ENCODE peak calls at places on chromosome 20, in eight cellular contexts. One of them, this sample, is unnamed.

GRCh38 chr20:20480689-20481088 is 112.8 kb downstream of the INSM1 start:
- DNase-seq in BE2C: no peak
- DNase-seq in cardiac muscle cell: no peak
- DNase-seq in lung: no peak
- DNase-seq in H9: no peak
- DNase-seq in IMR-90: peak
- DNase-seq in upper lobe of right lung: no peak
- DNase-seq in neural crest cell: no peak
- DNase-seq in this sample: peak

GRCh38 chr20:4740774-4741431 is 19.2 kb downstream of the PRND start:
- DNase-seq in BE2C: peak
- DNase-seq in cardiac muscle cell: peak
- DNase-seq in lung: no peak
- DNase-seq in H9: peak
- DNase-seq in IMR-90: peak
- DNase-seq in upper lobe of right lung: no peak
- DNase-seq in neural crest cell: peak
- DNase-seq in this sample: no peak

GRCh38 chr20:59631751-59632380 is 27.5 kb downstream of the PHACTR3 start:
- DNase-seq in BE2C: no peak
- DNase-seq in cardiac muscle cell: no peak
- DNase-seq in lung: no peak
- DNase-seq in H9: no peak
- DNase-seq in IMR-90: no peak
- DNase-seq in upper lobe of right lung: no peak
- DNase-seq in neural crest cell: no peak
- DNase-seq in this sample: no peak

GRCh38 chr20:56762401-56762800 is 133.3 kb downstream of the TFAP2C start:
- DNase-seq in BE2C: no peak
- DNase-seq in cardiac muscle cell: no peak
- DNase-seq in lung: no peak
- DNase-seq in H9: no peak
- DNase-seq in IMR-90: no peak
- DNase-seq in upper lobe of right lung: no peak
- DNase-seq in neural crest cell: no peak
- DNase-seq in this sample: no peak

GRCh38 chr20:24672886-24673677 is 203.7 kb downstream of the SYNDIG1 start:
- DNase-seq in BE2C: no peak
- DNase-seq in cardiac muscle cell: no peak
- DNase-seq in lung: no peak
- DNase-seq in H9: no peak
- DNase-seq in IMR-90: peak
- DNase-seq in upper lobe of right lung: peak
- DNase-seq in neural crest cell: no peak
- DNase-seq in this sample: peak

GRCh38 chr20:33993800-33994623 is at the start of gene RALY:
- DNase-seq in BE2C: peak
- DNase-seq in cardiac muscle cell: peak
- DNase-seq in lung: peak
- DNase-seq in H9: peak
- DNase-seq in IMR-90: peak
- DNase-seq in upper lobe of right lung: peak
- DNase-seq in neural crest cell: peak
- DNase-seq in this sample: peak

GRCh38 chr20:57388953-57389694 is 2.1 kb upstream of the RBM38 start:
- DNase-seq in BE2C: peak
- DNase-seq in cardiac muscle cell: peak
- DNase-seq in lung: peak
- DNase-seq in H9: peak
- DNase-seq in IMR-90: peak
- DNase-seq in upper lobe of right lung: peak
- DNase-seq in neural crest cell: peak
- DNase-seq in this sample: no peak

GRCh38 chr20:41390889-41391288 is 24.3 kb upstream of the EMILIN3 start:
- DNase-seq in BE2C: no peak
- DNase-seq in cardiac muscle cell: no peak
- DNase-seq in lung: no peak
- DNase-seq in H9: no peak
- DNase-seq in IMR-90: no peak
- DNase-seq in upper lobe of right lung: no peak
- DNase-seq in neural crest cell: no peak
- DNase-seq in this sample: no peak

GRCh38 chr20:57480444-57481152 is 44.3 kb downstream of the CTCFL start:
- DNase-seq in BE2C: no peak
- DNase-seq in cardiac muscle cell: peak
- DNase-seq in lung: no peak
- DNase-seq in H9: no peak
- DNase-seq in IMR-90: no peak
- DNase-seq in upper lobe of right lung: peak
- DNase-seq in neural crest cell: no peak
- DNase-seq in this sample: no peak

GRCh38 chr20:37846573-37846972 is 56.4 kb upstream of the VSTM2L start:
- DNase-seq in BE2C: no peak
- DNase-seq in cardiac muscle cell: no peak
- DNase-seq in lung: no peak
- DNase-seq in H9: peak
- DNase-seq in IMR-90: no peak
- DNase-seq in upper lobe of right lung: no peak
- DNase-seq in neural crest cell: no peak
- DNase-seq in this sample: no peak

GRCh38 chr20:23193985-23194384 is 107.9 kb upstream of the CD93 start:
- DNase-seq in BE2C: no peak
- DNase-seq in cardiac muscle cell: no peak
- DNase-seq in lung: no peak
- DNase-seq in H9: no peak
- DNase-seq in IMR-90: no peak
- DNase-seq in upper lobe of right lung: no peak
- DNase-seq in neural crest cell: no peak
- DNase-seq in this sample: no peak

GRCh38 chr20:2806351-2806701 is 5.9 kb upstream of the CPXM1 start:
- DNase-seq in BE2C: no peak
- DNase-seq in cardiac muscle cell: no peak
- DNase-seq in lung: no peak
- DNase-seq in H9: no peak
- DNase-seq in IMR-90: no peak
- DNase-seq in upper lobe of right lung: no peak
- DNase-seq in neural crest cell: no peak
- DNase-seq in this sample: no peak

GRCh38 chr20:35329435-35330139 is 37.4 kb upstream of the FAM83C start:
- DNase-seq in BE2C: peak
- DNase-seq in cardiac muscle cell: peak
- DNase-seq in lung: no peak
- DNase-seq in H9: peak
- DNase-seq in IMR-90: peak
- DNase-seq in upper lobe of right lung: no peak
- DNase-seq in neural crest cell: peak
- DNase-seq in this sample: no peak

GRCh38 chr20:42938486-42939205 is 251.1 kb downstream of the PTPRT start:
- DNase-seq in BE2C: no peak
- DNase-seq in cardiac muscle cell: no peak
- DNase-seq in lung: no peak
- DNase-seq in H9: no peak
- DNase-seq in IMR-90: no peak
- DNase-seq in upper lobe of right lung: no peak
- DNase-seq in neural crest cell: no peak
- DNase-seq in this sample: no peak

GRCh38 chr20:32960222-32960518 is 44.1 kb downstream of the SUN5 start:
- DNase-seq in BE2C: no peak
- DNase-seq in cardiac muscle cell: no peak
- DNase-seq in lung: no peak
- DNase-seq in H9: no peak
- DNase-seq in IMR-90: no peak
- DNase-seq in upper lobe of right lung: no peak
- DNase-seq in neural crest cell: no peak
- DNase-seq in this sample: no peak

GRCh38 chr20:62685781-62686555 is 22.7 kb upstream of the NTSR1 start:
- DNase-seq in BE2C: peak
- DNase-seq in cardiac muscle cell: peak
- DNase-seq in lung: peak
- DNase-seq in H9: no peak
- DNase-seq in IMR-90: no peak
- DNase-seq in upper lobe of right lung: peak
- DNase-seq in neural crest cell: no peak
- DNase-seq in this sample: no peak

GRCh38 chr20:40604416-40604815 is 84.6 kb downstream of the MAFB start:
- DNase-seq in BE2C: no peak
- DNase-seq in cardiac muscle cell: no peak
- DNase-seq in lung: no peak
- DNase-seq in H9: no peak
- DNase-seq in IMR-90: no peak
- DNase-seq in upper lobe of right lung: no peak
- DNase-seq in neural crest cell: no peak
- DNase-seq in this sample: no peak

GRCh38 chr20:24762791-24763350 is 186.2 kb upstream of the CST7 start:
- DNase-seq in BE2C: no peak
- DNase-seq in cardiac muscle cell: no peak
- DNase-seq in lung: no peak
- DNase-seq in H9: peak
- DNase-seq in IMR-90: no peak
- DNase-seq in upper lobe of right lung: no peak
- DNase-seq in neural crest cell: no peak
- DNase-seq in this sample: no peak

GRCh38 chr20:9506964-9507369 is 7.4 kb upstream of the LAMP5 start:
- DNase-seq in BE2C: no peak
- DNase-seq in cardiac muscle cell: no peak
- DNase-seq in lung: no peak
- DNase-seq in H9: peak
- DNase-seq in IMR-90: no peak
- DNase-seq in upper lobe of right lung: no peak
- DNase-seq in neural crest cell: no peak
- DNase-seq in this sample: no peak

GRCh38 chr20:13947719-13948118 is 42.7 kb downstream of the SEL1L2 start:
- DNase-seq in BE2C: no peak
- DNase-seq in cardiac muscle cell: no peak
- DNase-seq in lung: no peak
- DNase-seq in H9: no peak
- DNase-seq in IMR-90: no peak
- DNase-seq in upper lobe of right lung: no peak
- DNase-seq in neural crest cell: no peak
- DNase-seq in this sample: no peak

DNA sequence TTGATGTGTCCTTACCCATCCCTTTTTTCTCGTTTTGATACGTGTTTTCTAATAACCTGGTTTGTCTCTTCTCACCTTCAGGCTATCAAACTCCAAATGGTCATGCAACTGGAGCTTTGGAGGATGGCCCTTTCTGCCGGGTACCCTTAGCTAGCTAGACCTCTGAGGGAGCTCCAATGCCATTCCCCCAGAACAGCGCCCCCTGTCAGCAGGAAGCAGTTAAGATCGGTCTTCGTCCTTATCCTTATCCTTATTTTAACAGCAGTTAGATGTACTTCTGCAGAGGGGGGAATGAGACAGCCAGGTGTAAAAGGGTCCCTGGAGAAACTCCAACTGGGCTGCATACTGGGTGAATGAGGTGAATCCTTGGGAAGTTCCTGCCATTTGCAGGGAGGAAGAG is 37.2 kb downstream of the SEL1L2 start:
- DNase-seq in BE2C: no peak
- DNase-seq in cardiac muscle cell: no peak
- DNase-seq in lung: no peak
- DNase-seq in H9: peak
- DNase-seq in IMR-90: no peak
- DNase-seq in upper lobe of right lung: no peak
- DNase-seq in neural crest cell: no peak
- DNase-seq in this sample: no peak
- TF ChIP-seq CTCF in BE2C: peak
- TF ChIP-seq CTCF in cardiac muscle cell: no peak
- TF ChIP-seq CTCF in lung: no peak
- TF ChIP-seq CTCF in H9: peak
- TF ChIP-seq CTCF in IMR-90: no peak
- TF ChIP-seq CTCF in upper lobe of right lung: no peak
- TF ChIP-seq CTCF in neural crest cell: no peak
- TF ChIP-seq CTCF in this sample: peak

GRCh38 chr20:53162251-53162835 is 190.2 kb downstream of the TSHZ2 start:
- DNase-seq in BE2C: no peak
- DNase-seq in cardiac muscle cell: peak
- DNase-seq in lung: no peak
- DNase-seq in H9: peak
- DNase-seq in IMR-90: peak
- DNase-seq in upper lobe of right lung: no peak
- DNase-seq in neural crest cell: peak
- DNase-seq in this sample: peak
- TF ChIP-seq CTCF in BE2C: peak
- TF ChIP-seq CTCF in cardiac muscle cell: peak
- TF ChIP-seq CTCF in lung: no peak
- TF ChIP-seq CTCF in H9: peak
- TF ChIP-seq CTCF in IMR-90: peak
- TF ChIP-seq CTCF in upper lobe of right lung: peak
- TF ChIP-seq CTCF in neural crest cell: peak
- TF ChIP-seq CTCF in this sample: no peak

DNA sequence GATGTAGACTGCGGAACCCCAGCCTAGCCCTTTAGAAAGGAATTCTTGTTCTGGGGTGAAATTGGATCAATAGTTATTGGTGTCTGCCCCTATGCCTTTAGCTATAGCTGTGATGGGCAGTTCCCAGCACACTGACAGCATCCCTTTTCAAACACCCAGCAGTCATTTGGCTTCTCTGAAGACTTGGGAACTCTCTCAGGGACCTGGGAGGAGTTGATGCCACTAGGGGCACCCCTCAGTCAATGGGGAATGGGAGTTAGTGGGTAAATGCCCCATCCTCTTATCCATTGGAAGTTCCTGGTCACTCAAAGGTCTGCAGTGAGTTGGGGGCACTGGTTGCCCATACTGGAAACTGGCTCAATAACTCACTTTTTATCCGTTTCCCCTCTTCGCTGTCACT is 31.6 kb upstream of the CSNK2A1 start:
- DNase-seq in BE2C: no peak
- DNase-seq in cardiac muscle cell: no peak
- DNase-seq in lung: no peak
- DNase-seq in H9: no peak
- DNase-seq in IMR-90: no peak
- DNase-seq in upper lobe of right lung: no peak
- DNase-seq in neural crest cell: no peak
- DNase-seq in this sample: no peak
- TF ChIP-seq CTCF in BE2C: no peak
- TF ChIP-seq CTCF in cardiac muscle cell: no peak
- TF ChIP-seq CTCF in lung: no peak
- TF ChIP-seq CTCF in H9: peak
- TF ChIP-seq CTCF in IMR-90: no peak
- TF ChIP-seq CTCF in upper lobe of right lung: no peak
- TF ChIP-seq CTCF in neural crest cell: no peak
- TF ChIP-seq CTCF in this sample: no peak

GRCh38 chr20:21767200-21767738 is 61.8 kb downstream of the PAX1 start:
- DNase-seq in BE2C: no peak
- DNase-seq in cardiac muscle cell: no peak
- DNase-seq in lung: no peak
- DNase-seq in H9: no peak
- DNase-seq in IMR-90: no peak
- DNase-seq in upper lobe of right lung: no peak
- DNase-seq in neural crest cell: no peak
- DNase-seq in this sample: no peak

DNA sequence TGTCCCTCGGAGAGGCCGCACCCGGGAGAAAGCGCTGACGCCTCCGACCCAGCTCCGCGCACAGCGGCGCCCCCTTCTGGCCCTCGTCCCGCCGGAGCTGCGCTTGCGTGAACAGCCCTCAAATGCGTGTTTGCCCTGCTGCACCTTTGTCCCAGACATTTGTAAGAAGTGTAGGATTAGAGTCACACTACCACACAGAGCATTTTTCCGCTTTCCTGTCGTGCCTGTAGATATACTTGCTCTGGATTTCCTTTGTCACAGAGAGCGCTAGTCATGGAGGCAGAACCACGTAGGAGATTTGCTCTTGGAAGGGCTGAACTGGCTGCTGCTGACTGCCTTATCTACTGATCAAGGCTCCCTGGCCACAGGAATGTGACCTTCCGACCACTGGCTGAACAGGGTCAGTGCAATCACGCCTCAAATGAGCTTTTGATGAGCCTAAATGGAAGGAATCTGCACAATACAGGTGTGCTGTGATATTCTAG is 62.3 kb downstream of the PAX1 start:
- DNase-seq in BE2C: no peak
- DNase-seq in cardiac muscle cell: peak
- DNase-seq in lung: no peak
- DNase-seq in H9: peak
- DNase-seq in IMR-90: no peak
- DNase-seq in upper lobe of right lung: peak
- DNase-seq in neural crest cell: peak
- DNase-seq in this sample: no peak
- TF ChIP-seq CTCF in BE2C: no peak
- TF ChIP-seq CTCF in cardiac muscle cell: no peak
- TF ChIP-seq CTCF in lung: no peak
- TF ChIP-seq CTCF in H9: peak
- TF ChIP-seq CTCF in IMR-90: no peak
- TF ChIP-seq CTCF in upper lobe of right lung: peak
- TF ChIP-seq CTCF in neural crest cell: peak
- TF ChIP-seq CTCF in this sample: no peak